ENCODE peak calls at places on chromosomes 6 and 20, in four cellular contexts. One of them, this sample, is unnamed. For H3K4me1, the result is how much of the 10 kb centered on the place peaks cover.

GRCh38 chr6:21753571-21754108 is 160.1 kb downstream of the SOX4 start:
- DNase-seq in tibial artery: no peak
- DNase-seq in esophagus squamous epithelium: no peak
- DNase-seq in CD8-positive, alpha-beta memory T cell: no peak
- DNase-seq in this sample: no peak

GRCh38 chr6:165662041-165662491 is 975 bp downstream of the PDE10A start:
- DNase-seq in tibial artery: no peak
- DNase-seq in esophagus squamous epithelium: no peak
- DNase-seq in CD8-positive, alpha-beta memory T cell: no peak
- DNase-seq in this sample: peak

GRCh38 chr6:111563581-111563980 is 42.1 kb downstream of the TRAF3IP2 start:
- DNase-seq in CD8-positive, alpha-beta memory T cell: no peak
- DNase-seq in esophagus squamous epithelium: no peak
- DNase-seq in tibial artery: no peak
- DNase-seq in this sample: no peak

GRCh38 chr20:48709744-48710143 is 118.1 kb downstream of the PREX1 start:
- DNase-seq in tibial artery: no peak
- DNase-seq in CD8-positive, alpha-beta memory T cell: no peak
- DNase-seq in esophagus squamous epithelium: no peak
- DNase-seq in this sample: no peak

GRCh38 chr6:169803291-169803811 is 51.9 kb downstream of the ERMARD start:
- DNase-seq in esophagus squamous epithelium: no peak
- DNase-seq in CD8-positive, alpha-beta memory T cell: peak
- DNase-seq in tibial artery: no peak
- DNase-seq in this sample: no peak

GRCh38 chr6:101114703-101115102 is 233.6 kb upstream of the ASCC3 start:
- DNase-seq in CD8-positive, alpha-beta memory T cell: no peak
- DNase-seq in tibial artery: no peak
- DNase-seq in esophagus squamous epithelium: no peak
- DNase-seq in this sample: peak

GRCh38 chr20:25498280-25498606 is 87.1 kb downstream of the NINL start:
- DNase-seq in esophagus squamous epithelium: no peak
- DNase-seq in CD8-positive, alpha-beta memory T cell: no peak
- DNase-seq in tibial artery: no peak
- DNase-seq in this sample: no peak

GRCh38 chr20:11807070-11807741 is 110.5 kb upstream of the BTBD3 start:
- DNase-seq in tibial artery: no peak
- DNase-seq in esophagus squamous epithelium: no peak
- DNase-seq in CD8-positive, alpha-beta memory T cell: no peak
- DNase-seq in this sample: no peak

GRCh38 chr20:57398901-57399535 is 7.8 kb downstream of the RBM38 start:
- DNase-seq in CD8-positive, alpha-beta memory T cell: no peak
- DNase-seq in esophagus squamous epithelium: no peak
- DNase-seq in tibial artery: no peak
- DNase-seq in this sample: no peak

GRCh38 chr20:58382096-58382495 is 6.9 kb upstream of the VAPB start:
- DNase-seq in CD8-positive, alpha-beta memory T cell: no peak
- DNase-seq in esophagus squamous epithelium: no peak
- DNase-seq in tibial artery: no peak
- DNase-seq in this sample: no peak

GRCh38 chr20:57943291-57943690 is 233.5 kb upstream of the PMEPA1 start:
- DNase-seq in tibial artery: no peak
- DNase-seq in esophagus squamous epithelium: no peak
- DNase-seq in CD8-positive, alpha-beta memory T cell: no peak
- DNase-seq in this sample: no peak

GRCh38 chr6:90154666-90155065 is 142.0 kb downstream of the BACH2 start:
- DNase-seq in CD8-positive, alpha-beta memory T cell: no peak
- DNase-seq in esophagus squamous epithelium: no peak
- DNase-seq in tibial artery: no peak
- DNase-seq in this sample: no peak

GRCh38 chr20:3808141-3808479 is 12.0 kb downstream of the CDC25B start:
- DNase-seq in esophagus squamous epithelium: no peak
- DNase-seq in tibial artery: peak
- DNase-seq in CD8-positive, alpha-beta memory T cell: no peak
- DNase-seq in this sample: no peak

GRCh38 chr6:107706516-107706915 is 117.6 kb downstream of the SCML4 start:
- DNase-seq in esophagus squamous epithelium: no peak
- DNase-seq in tibial artery: no peak
- DNase-seq in CD8-positive, alpha-beta memory T cell: no peak
- DNase-seq in this sample: no peak

GRCh38 chr6:155274106-155274505 is 10.3 kb downstream of the CLDN20 start:
- DNase-seq in CD8-positive, alpha-beta memory T cell: no peak
- DNase-seq in esophagus squamous epithelium: no peak
- DNase-seq in tibial artery: no peak
- DNase-seq in this sample: no peak

GRCh38 chr6:122800906-122801305 is 11.8 kb downstream of the SMPDL3A start:
- DNase-seq in tibial artery: no peak
- DNase-seq in CD8-positive, alpha-beta memory T cell: no peak
- DNase-seq in esophagus squamous epithelium: no peak
- DNase-seq in this sample: no peak

GRCh38 chr6:143595256-143596036 is 82.3 kb upstream of the PHACTR2 start:
- DNase-seq in esophagus squamous epithelium: no peak
- DNase-seq in tibial artery: no peak
- DNase-seq in CD8-positive, alpha-beta memory T cell: no peak
- DNase-seq in this sample: no peak

GRCh38 chr20:46751856-46752255 is 42.4 kb downstream of the SLC2A10 start:
- DNase-seq in esophagus squamous epithelium: no peak
- DNase-seq in CD8-positive, alpha-beta memory T cell: no peak
- DNase-seq in tibial artery: no peak
- DNase-seq in this sample: no peak

DNA sequence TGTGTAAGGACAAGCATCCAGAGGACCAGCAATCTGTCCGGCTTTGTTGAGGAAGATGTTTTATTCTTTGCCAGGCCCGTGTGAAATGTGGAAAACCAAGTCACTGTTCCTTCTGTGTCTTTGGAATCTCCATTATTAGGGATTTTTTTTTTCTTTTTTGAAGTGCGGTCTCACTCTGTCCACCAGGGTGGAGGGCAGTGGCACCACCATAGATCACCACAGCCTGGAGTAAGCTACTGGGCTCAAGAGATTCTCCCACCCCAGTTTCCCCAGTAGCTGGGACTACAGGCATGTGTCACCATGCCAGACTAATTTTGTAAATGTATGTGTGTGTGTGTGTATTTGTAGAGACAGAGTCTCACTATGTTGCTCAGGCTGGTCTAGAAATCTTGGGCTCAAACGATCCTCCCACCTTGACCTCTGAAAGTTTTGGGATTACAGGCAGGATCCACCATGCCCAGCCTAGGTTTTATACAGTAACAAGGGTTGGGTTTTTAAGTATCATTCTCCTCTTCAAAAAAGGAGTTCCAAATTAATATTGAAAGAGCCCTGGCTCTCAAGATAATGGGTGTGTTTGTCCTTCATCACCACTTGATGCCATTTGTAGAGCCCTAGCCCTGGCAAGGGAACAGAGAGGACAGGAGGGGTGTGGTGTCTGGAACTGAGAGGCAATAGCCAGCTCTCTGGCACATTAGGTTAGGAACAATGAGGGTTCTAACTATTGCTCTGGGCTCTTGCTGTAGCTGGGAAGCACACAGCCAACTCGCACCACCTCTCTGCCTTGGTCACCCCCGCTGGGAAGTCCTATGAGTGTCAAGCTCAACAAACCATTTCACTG is 3.1 kb downstream of the LAMP5 start:
- DNase-seq in tibial artery: no peak
- DNase-seq in CD8-positive, alpha-beta memory T cell: no peak
- DNase-seq in esophagus squamous epithelium: no peak
- DNase-seq in this sample: no peak
- H3K4me1 ChIP-seq in tibial artery: under half
- H3K4me1 ChIP-seq in CD8-positive, alpha-beta memory T cell: under half
- H3K4me1 ChIP-seq in esophagus squamous epithelium: under half
- H3K4me1 ChIP-seq in this sample: under half

DNA sequence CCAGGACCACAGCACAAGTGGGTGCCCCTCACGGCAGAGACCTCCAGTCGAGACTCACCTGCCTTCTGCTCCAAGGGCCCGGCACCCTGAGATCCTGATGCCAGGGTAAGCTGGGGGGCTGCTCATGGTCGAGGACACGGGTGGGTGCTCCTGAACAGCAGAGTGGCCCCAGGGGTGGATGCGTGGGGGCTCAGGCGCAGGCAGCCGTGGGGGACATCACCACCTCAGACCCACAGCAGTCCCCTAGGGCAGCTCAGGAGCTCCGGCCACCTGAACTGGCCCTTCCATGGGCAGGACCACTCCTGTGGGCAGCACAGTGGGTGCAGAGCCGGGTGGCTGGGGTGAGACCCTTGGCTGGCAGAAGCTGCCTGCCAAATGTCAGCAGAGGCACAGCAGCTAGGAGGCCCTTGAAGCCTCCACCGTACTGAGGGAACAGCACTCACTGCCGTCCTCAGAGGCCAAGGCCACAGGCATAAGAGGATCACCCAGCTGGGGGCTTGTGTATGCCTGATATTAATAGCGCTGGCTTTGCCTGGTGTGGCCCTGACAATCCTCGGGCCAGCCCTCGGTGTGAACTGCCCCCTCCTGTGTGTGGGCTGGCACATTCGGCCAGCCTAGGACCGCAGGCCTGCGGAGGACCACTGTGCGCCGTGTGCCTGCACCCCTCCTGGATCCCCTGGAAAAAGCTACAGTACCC is 5.4 kb downstream of the UCKL1 start:
- DNase-seq in esophagus squamous epithelium: no peak
- DNase-seq in tibial artery: no peak
- DNase-seq in CD8-positive, alpha-beta memory T cell: no peak
- DNase-seq in this sample: no peak
- H3K4me1 ChIP-seq in esophagus squamous epithelium: half or more
- H3K4me1 ChIP-seq in tibial artery: half or more
- H3K4me1 ChIP-seq in CD8-positive, alpha-beta memory T cell: under half
- H3K4me1 ChIP-seq in this sample: under half

DNA sequence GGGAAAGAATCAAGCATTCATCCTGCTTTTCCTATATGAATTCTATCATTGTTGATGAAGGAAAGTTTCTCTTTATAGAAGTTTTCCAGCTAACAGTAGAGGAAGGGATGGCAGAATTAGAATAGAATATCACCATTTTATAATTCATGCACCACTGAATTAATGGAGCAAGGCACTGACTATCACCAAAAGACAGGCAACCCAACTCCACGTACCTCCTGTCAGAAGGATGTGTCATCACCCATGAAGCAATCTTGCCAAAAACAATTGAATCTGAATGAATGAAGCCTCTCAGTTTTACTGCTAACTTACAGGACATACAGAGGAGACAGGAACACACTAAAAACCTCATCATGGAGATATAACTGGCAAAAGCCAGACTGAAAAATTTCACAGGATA is 122.4 kb downstream of the NFATC2 start:
- DNase-seq in esophagus squamous epithelium: no peak
- DNase-seq in CD8-positive, alpha-beta memory T cell: no peak
- DNase-seq in tibial artery: no peak
- DNase-seq in this sample: no peak
- H3K4me1 ChIP-seq in esophagus squamous epithelium: under half
- H3K4me1 ChIP-seq in CD8-positive, alpha-beta memory T cell: half or more
- H3K4me1 ChIP-seq in tibial artery: under half
- H3K4me1 ChIP-seq in this sample: under half

GRCh38 chr6:150761771-150762170 is 103.7 kb upstream of the MTHFD1L start:
- DNase-seq in tibial artery: no peak
- DNase-seq in esophagus squamous epithelium: no peak
- DNase-seq in CD8-positive, alpha-beta memory T cell: no peak
- DNase-seq in this sample: no peak
- H3K4me1 ChIP-seq in tibial artery: under half
- H3K4me1 ChIP-seq in esophagus squamous epithelium: under half
- H3K4me1 ChIP-seq in CD8-positive, alpha-beta memory T cell: under half
- H3K4me1 ChIP-seq in this sample: under half

GRCh38 chr6:106617857-106618256 is 11.4 kb downstream of the RTN4IP1 start:
- DNase-seq in esophagus squamous epithelium: no peak
- DNase-seq in CD8-positive, alpha-beta memory T cell: no peak
- DNase-seq in tibial artery: no peak
- DNase-seq in this sample: no peak
- H3K4me1 ChIP-seq in esophagus squamous epithelium: under half
- H3K4me1 ChIP-seq in CD8-positive, alpha-beta memory T cell: under half
- H3K4me1 ChIP-seq in tibial artery: under half
- H3K4me1 ChIP-seq in this sample: under half

DNA sequence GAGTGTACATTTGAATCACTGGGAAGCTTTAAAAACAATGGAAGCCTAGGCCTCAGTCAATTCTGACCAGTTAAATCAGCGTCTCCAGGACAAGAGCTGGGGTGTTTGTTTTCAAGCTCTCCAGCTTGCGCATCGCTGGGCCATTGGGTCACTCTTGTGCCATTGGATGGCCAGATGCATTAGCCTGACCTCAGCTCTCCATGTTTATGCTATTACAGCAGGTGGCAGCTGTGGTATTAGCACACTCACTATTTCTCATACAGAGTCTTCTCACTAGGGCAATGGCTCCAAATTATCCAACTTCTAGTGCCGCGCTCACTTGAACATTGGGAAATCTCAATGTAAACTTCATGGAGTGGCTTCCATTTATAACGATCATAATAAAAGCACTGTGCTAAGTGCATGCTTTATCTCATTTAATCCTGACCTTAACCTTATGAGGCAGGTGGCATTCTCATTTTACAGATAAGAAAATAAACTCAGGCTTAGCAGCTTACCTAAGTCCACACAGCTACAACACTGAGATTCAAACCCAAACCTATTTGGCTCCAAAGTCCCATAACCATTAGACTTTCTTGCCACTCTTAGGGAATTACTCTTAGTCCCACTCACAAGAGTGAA is 108.8 kb downstream of the PPP1R14C start:
- DNase-seq in tibial artery: no peak
- DNase-seq in esophagus squamous epithelium: no peak
- DNase-seq in CD8-positive, alpha-beta memory T cell: no peak
- DNase-seq in this sample: no peak
- H3K4me1 ChIP-seq in tibial artery: under half
- H3K4me1 ChIP-seq in esophagus squamous epithelium: under half
- H3K4me1 ChIP-seq in CD8-positive, alpha-beta memory T cell: under half
- H3K4me1 ChIP-seq in this sample: under half

GRCh38 chr20:62825288-62825993 is 8.6 kb downstream of the COL9A3 start:
- DNase-seq in esophagus squamous epithelium: no peak
- DNase-seq in CD8-positive, alpha-beta memory T cell: no peak
- DNase-seq in tibial artery: no peak
- DNase-seq in this sample: no peak
- H3K4me1 ChIP-seq in esophagus squamous epithelium: under half
- H3K4me1 ChIP-seq in CD8-positive, alpha-beta memory T cell: under half
- H3K4me1 ChIP-seq in tibial artery: under half
- H3K4me1 ChIP-seq in this sample: under half

DNA sequence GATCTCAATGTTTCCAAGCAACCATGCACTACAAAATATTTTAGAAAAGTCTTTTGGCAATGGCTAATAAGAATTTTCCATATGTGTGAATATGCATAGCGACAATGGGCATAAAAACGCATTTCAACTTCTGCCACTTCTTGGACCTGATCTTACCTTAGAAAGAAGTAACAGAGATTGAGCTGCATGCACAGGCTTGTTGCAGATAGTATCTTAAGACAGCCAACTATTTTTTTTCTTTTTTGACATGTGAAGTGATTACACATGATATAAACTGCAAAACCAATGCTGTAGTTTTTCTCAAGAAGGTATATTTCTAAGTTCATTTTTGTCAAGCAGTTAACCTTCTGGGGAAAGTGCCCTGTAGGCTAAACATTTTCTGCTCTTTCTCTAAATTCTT is 210.4 kb upstream of the PHACTR1 start:
- DNase-seq in CD8-positive, alpha-beta memory T cell: no peak
- DNase-seq in tibial artery: no peak
- DNase-seq in esophagus squamous epithelium: no peak
- DNase-seq in this sample: no peak
- H3K4me1 ChIP-seq in CD8-positive, alpha-beta memory T cell: under half
- H3K4me1 ChIP-seq in tibial artery: under half
- H3K4me1 ChIP-seq in esophagus squamous epithelium: under half
- H3K4me1 ChIP-seq in this sample: under half